ENCODE peak calls at places on chromosomes 16 and 17, in six cellular contexts. V is tibial nerve; A is AG20443; O is cardiac septum; Y is stimulated activated CD4-positive, alpha-beta T cell treated with anti-CD3 and anti-CD28 coated beads, Interleukin-15, amount 100 ng/mL, for 1 hour; W is ACHN. R is an unnamed sample.

GRCh38 chr17:68356520-68356919 is 65.2 kb downstream of the ARSG start:
- DNase-seq in V (no peak), A (no peak), O (no peak), Y (peak), W (no peak), R (no peak)

GRCh38 chr17:57323391-57323790 is 67.1 kb downstream of the MSI2 start:
- DNase-seq in V (no peak), A (no peak), O (peak), Y (no peak), W (no peak), R (no peak)

GRCh38 chr17:75287221-75287620 is 2.0 kb downstream of the SLC25A19 start:
- DNase-seq in V (no peak), A (no peak), O (no peak), Y (no peak), W (no peak), R (no peak)

GRCh38 chr16:48834576-48834975 is 224.6 kb upstream of the N4BP1 start:
- DNase-seq in V (no peak), A (no peak), O (no peak), Y (no peak), W (no peak), R (no peak)

GRCh38 chr17:67610061-67610460 is 107.7 kb upstream of the NOL11 start:
- DNase-seq in V (no peak), A (no peak), O (no peak), Y (no peak), W (no peak), R (no peak)

GRCh38 chr17:68182016-68182315 is 65.9 kb upstream of the AMZ2 start:
- DNase-seq in V (no peak), A (no peak), O (no peak), Y (no peak), W (peak), R (no peak)

GRCh38 chr17:31494259-31495048 is 103.0 kb downstream of the RAB11FIP4 start:
- DNase-seq in V (no peak), A (no peak), O (no peak), Y (no peak), W (no peak), R (peak)

GRCh38 chr17:57445772-57446472 is 189.6 kb downstream of the MSI2 start:
- DNase-seq in V (no peak), A (no peak), O (no peak), Y (no peak), W (no peak), R (no peak)

GRCh38 chr17:36598951-36599401 is 2.4 kb upstream of the MRM1 start:
- DNase-seq in V (no peak), A (no peak), O (peak), Y (no peak), W (no peak), R (no peak)

GRCh38 chr17:81345211-81346089 is 49.8 kb upstream of the BAHCC1 start:
- DNase-seq in V (peak), A (peak), O (peak), Y (no peak), W (peak), R (peak)

GRCh38 chr17:9232591-9233270 is 211.4 kb downstream of the NTN1 start:
- DNase-seq in V (no peak), A (no peak), O (no peak), Y (no peak), W (no peak), R (no peak)

GRCh38 chr17:72622661-72623433 is 469.6 kb downstream of the SLC39A11 start:
- DNase-seq in V (no peak), A (no peak), O (no peak), Y (no peak), W (no peak), R (no peak)

R was measured in LoVo.